ENCODE peak calls at places on chromosomes 4 and X, in five cellular contexts. One of them, this sample, is unnamed.

GRCh38 chr4:81471361-81472248 is at the start of gene RASGEF1B:
- DNase-seq in iPS DF 6.9: no peak
- DNase-seq in fibroblast of lung: peak; percentile 70
- DNase-seq in colonic mucosa: peak; percentile 92
- DNase-seq in CD8-positive, alpha-beta memory T cell: peak; percentile 91
- DNase-seq in this sample: peak; percentile 64

GRCh38 chr4:20318899-20319291 is 67.2 kb downstream of the SLIT2 start:
- DNase-seq in iPS DF 6.9: no peak
- DNase-seq in fibroblast of lung: no peak
- DNase-seq in colonic mucosa: no peak
- DNase-seq in CD8-positive, alpha-beta memory T cell: no peak
- DNase-seq in this sample: no peak

GRCh38 chr4:25723409-25723808 is 67.8 kb downstream of the SLC34A2 start:
- DNase-seq in iPS DF 6.9: no peak
- DNase-seq in fibroblast of lung: peak; percentile 11
- DNase-seq in colonic mucosa: no peak
- DNase-seq in CD8-positive, alpha-beta memory T cell: no peak
- DNase-seq in this sample: no peak

GRCh38 chrX:119145241-119145653 is 17.6 kb upstream of the KIAA1210 start:
- DNase-seq in iPS DF 6.9: peak; percentile 0
- DNase-seq in fibroblast of lung: no peak
- DNase-seq in colonic mucosa: peak; percentile 24
- DNase-seq in CD8-positive, alpha-beta memory T cell: no peak
- DNase-seq in this sample: no peak

GRCh38 chr4:10816571-10816970 is 132.0 kb upstream of the CLNK start:
- DNase-seq in iPS DF 6.9: no peak
- DNase-seq in fibroblast of lung: no peak
- DNase-seq in colonic mucosa: no peak
- DNase-seq in CD8-positive, alpha-beta memory T cell: no peak
- DNase-seq in this sample: no peak

GRCh38 chrX:71814123-71814912 is 51.2 kb downstream of the CXorf49B start:
- DNase-seq in iPS DF 6.9: no peak
- DNase-seq in fibroblast of lung: no peak
- DNase-seq in colonic mucosa: no peak
- DNase-seq in CD8-positive, alpha-beta memory T cell: no peak
- DNase-seq in this sample: no peak

GRCh38 chr4:11605597-11605996 is 176.9 kb upstream of the HS3ST1 start:
- DNase-seq in iPS DF 6.9: no peak
- DNase-seq in fibroblast of lung: no peak
- DNase-seq in colonic mucosa: no peak
- DNase-seq in CD8-positive, alpha-beta memory T cell: no peak
- DNase-seq in this sample: no peak

GRCh38 chr4:23001478-23001877 is 308.7 kb downstream of the GBA3 start:
- DNase-seq in iPS DF 6.9: no peak
- DNase-seq in fibroblast of lung: peak; percentile 25
- DNase-seq in colonic mucosa: no peak
- DNase-seq in CD8-positive, alpha-beta memory T cell: no peak
- DNase-seq in this sample: no peak

GRCh38 chr4:6360385-6360784 is 90.7 kb downstream of the WFS1 start:
- DNase-seq in iPS DF 6.9: no peak
- DNase-seq in fibroblast of lung: peak; percentile 6
- DNase-seq in colonic mucosa: no peak
- DNase-seq in CD8-positive, alpha-beta memory T cell: no peak
- DNase-seq in this sample: no peak

GRCh38 chrX:3143043-3143799 is 102.0 kb downstream of the ARSF start:
- DNase-seq in iPS DF 6.9: no peak
- DNase-seq in fibroblast of lung: no peak
- DNase-seq in colonic mucosa: no peak
- DNase-seq in CD8-positive, alpha-beta memory T cell: no peak
- DNase-seq in this sample: no peak

GRCh38 chrX:2176274-2176673 is 324.5 kb downstream of the DHRSX start:
- DNase-seq in iPS DF 6.9: no peak
- DNase-seq in fibroblast of lung: no peak
- DNase-seq in colonic mucosa: no peak
- DNase-seq in CD8-positive, alpha-beta memory T cell: no peak
- DNase-seq in this sample: no peak

GRCh38 chr4:109408711-109409110 is 24.9 kb upstream of the SEC24B start:
- DNase-seq in iPS DF 6.9: no peak
- DNase-seq in fibroblast of lung: peak; percentile 6
- DNase-seq in colonic mucosa: no peak
- DNase-seq in CD8-positive, alpha-beta memory T cell: no peak
- DNase-seq in this sample: no peak

GRCh38 chrX:39361736-39362135 is 560.5 kb downstream of the MID1IP1 start:
- DNase-seq in iPS DF 6.9: no peak
- DNase-seq in fibroblast of lung: no peak
- DNase-seq in colonic mucosa: no peak
- DNase-seq in CD8-positive, alpha-beta memory T cell: no peak
- DNase-seq in this sample: no peak

GRCh38 chr4:87209696-87210095 is 10.7 kb downstream of the KLHL8 start:
- DNase-seq in iPS DF 6.9: no peak
- DNase-seq in fibroblast of lung: no peak
- DNase-seq in colonic mucosa: no peak
- DNase-seq in CD8-positive, alpha-beta memory T cell: no peak
- DNase-seq in this sample: no peak

GRCh38 chrX:71910526-71911022 is at the start of gene NHSL2:
- DNase-seq in iPS DF 6.9: no peak
- DNase-seq in fibroblast of lung: peak; percentile 56
- DNase-seq in colonic mucosa: no peak
- DNase-seq in CD8-positive, alpha-beta memory T cell: no peak
- DNase-seq in this sample: no peak

GRCh38 chr4:2116687-2117400 is 57.7 kb downstream of the NAT8L start:
- DNase-seq in iPS DF 6.9: no peak
- DNase-seq in fibroblast of lung: no peak
- DNase-seq in colonic mucosa: no peak
- DNase-seq in CD8-positive, alpha-beta memory T cell: no peak
- DNase-seq in this sample: no peak

GRCh38 chr4:8577972-8578371 is 2.2 kb upstream of the GPR78 start:
- DNase-seq in iPS DF 6.9: no peak
- DNase-seq in fibroblast of lung: no peak
- DNase-seq in colonic mucosa: no peak
- DNase-seq in CD8-positive, alpha-beta memory T cell: no peak
- DNase-seq in this sample: no peak

GRCh38 chr4:140219567-140219966 is 65.6 kb upstream of the MAML3 start:
- DNase-seq in iPS DF 6.9: no peak
- DNase-seq in fibroblast of lung: no peak
- DNase-seq in colonic mucosa: no peak
- DNase-seq in CD8-positive, alpha-beta memory T cell: no peak
- DNase-seq in this sample: no peak

GRCh38 chrX:10884246-10884645 is 226.9 kb upstream of the HCCS start:
- DNase-seq in iPS DF 6.9: no peak
- DNase-seq in fibroblast of lung: no peak
- DNase-seq in colonic mucosa: no peak
- DNase-seq in CD8-positive, alpha-beta memory T cell: no peak
- DNase-seq in this sample: no peak

GRCh38 chr4:43132010-43132582 is 239.6 kb downstream of the GRXCR1 start:
- DNase-seq in iPS DF 6.9: no peak
- DNase-seq in fibroblast of lung: peak; percentile 65
- DNase-seq in colonic mucosa: peak; percentile 35
- DNase-seq in CD8-positive, alpha-beta memory T cell: peak; percentile 7
- DNase-seq in this sample: no peak

GRCh38 chr4:157223446-157223845 is 2.9 kb downstream of the GRIA2 start:
- DNase-seq in iPS DF 6.9: no peak
- DNase-seq in fibroblast of lung: no peak
- DNase-seq in colonic mucosa: no peak
- DNase-seq in CD8-positive, alpha-beta memory T cell: no peak
- DNase-seq in this sample: no peak

GRCh38 chr4:174563399-174563798 is 41.1 kb upstream of the HPGD start:
- DNase-seq in iPS DF 6.9: no peak
- DNase-seq in fibroblast of lung: no peak
- DNase-seq in colonic mucosa: no peak
- DNase-seq in CD8-positive, alpha-beta memory T cell: no peak
- DNase-seq in this sample: no peak

DNA sequence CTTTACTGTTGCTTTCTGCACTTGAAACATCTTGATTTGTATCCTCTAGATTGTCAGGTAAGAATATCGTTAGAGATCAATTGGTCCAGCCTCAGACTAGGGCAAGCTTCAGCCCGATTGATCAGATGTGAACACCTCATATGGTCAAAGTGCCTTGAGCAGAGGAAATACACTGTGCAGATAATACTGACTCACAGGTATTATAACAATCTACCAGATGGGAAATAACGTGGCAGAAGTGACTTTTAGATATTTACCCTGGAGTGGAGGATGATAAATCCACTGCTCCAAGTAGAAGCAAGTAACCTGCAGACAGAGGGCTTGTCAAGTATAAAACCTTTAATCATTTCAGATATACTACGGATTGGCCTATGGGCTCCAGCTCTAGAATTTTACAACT is 17.9 kb downstream of the VEGFC start:
- DNase-seq in iPS DF 6.9: no peak
- DNase-seq in fibroblast of lung: peak; percentile 53
- DNase-seq in colonic mucosa: no peak
- DNase-seq in CD8-positive, alpha-beta memory T cell: no peak
- DNase-seq in this sample: no peak
- H3K27me3 ChIP-seq in iPS DF 6.9: no peaks in the 10 kb centered on the region
- H3K27me3 ChIP-seq in fibroblast of lung: no peaks in the 10 kb centered on the region
- H3K27me3 ChIP-seq in colonic mucosa: no peaks in the 10 kb centered on the region
- H3K27me3 ChIP-seq in CD8-positive, alpha-beta memory T cell: no peaks in the 10 kb centered on the region
- H3K27me3 ChIP-seq in this sample: no peaks in the 10 kb centered on the region

DNA sequence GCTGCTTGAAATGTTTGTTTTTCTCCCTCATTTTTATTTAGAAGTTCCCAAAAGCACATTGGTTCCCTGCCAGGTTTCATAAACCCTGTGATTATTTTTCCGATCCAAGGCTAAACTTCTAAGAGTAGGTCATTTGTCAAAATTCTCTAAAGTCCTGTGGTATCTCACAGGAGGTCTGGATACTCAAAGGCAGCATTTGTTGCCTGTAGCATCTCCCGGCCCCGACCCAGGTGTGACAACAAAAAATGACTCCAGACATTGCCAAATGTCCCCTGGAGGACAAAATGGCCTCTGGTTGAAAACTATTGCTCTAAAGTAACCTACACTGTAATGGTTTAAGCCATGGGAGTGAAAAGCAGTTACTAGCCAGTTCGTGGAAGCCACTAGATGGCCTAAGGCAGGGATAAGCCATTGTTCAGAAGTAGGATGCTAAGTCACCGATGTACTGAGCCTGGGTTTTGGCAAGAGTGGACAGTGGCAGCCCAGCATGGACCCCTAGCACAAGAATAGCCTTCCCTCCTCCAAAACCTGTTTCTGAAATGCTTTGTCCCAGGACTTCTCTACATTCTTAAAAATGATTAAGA is 256.1 kb downstream of the THOC2 start:
- DNase-seq in iPS DF 6.9: no peak
- DNase-seq in fibroblast of lung: peak; percentile 3
- DNase-seq in colonic mucosa: no peak
- DNase-seq in CD8-positive, alpha-beta memory T cell: no peak
- DNase-seq in this sample: no peak
- H3K27me3 ChIP-seq in iPS DF 6.9: no peaks in the 10 kb centered on the region
- H3K27me3 ChIP-seq in fibroblast of lung: no peaks in the 10 kb centered on the region
- H3K27me3 ChIP-seq in colonic mucosa: no peaks in the 10 kb centered on the region
- H3K27me3 ChIP-seq in CD8-positive, alpha-beta memory T cell: no peaks in the 10 kb centered on the region
- H3K27me3 ChIP-seq in this sample: no peaks in the 10 kb centered on the region

DNA sequence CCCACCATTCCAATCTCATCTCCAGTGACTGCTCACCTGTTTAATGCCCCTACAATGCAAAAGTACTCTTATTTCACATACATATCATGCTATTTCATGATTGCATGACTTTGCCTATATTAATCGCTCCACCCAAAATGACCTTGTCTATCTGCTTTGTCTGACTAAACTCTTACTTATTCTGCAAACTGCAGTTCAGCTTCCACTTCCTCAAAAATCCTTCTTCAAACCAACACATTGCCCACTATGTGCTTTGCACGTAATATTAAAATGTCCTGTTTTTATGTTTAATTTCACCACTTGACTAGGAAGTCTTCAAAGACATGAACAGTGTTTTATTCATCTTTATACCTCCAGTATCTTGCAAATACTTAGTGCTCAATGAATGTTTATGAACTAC is 229.6 kb downstream of the OPHN1 start:
- DNase-seq in iPS DF 6.9: no peak
- DNase-seq in fibroblast of lung: no peak
- DNase-seq in colonic mucosa: no peak
- DNase-seq in CD8-positive, alpha-beta memory T cell: no peak
- DNase-seq in this sample: no peak
- H3K27me3 ChIP-seq in iPS DF 6.9: no peaks in the 10 kb centered on the region
- H3K27me3 ChIP-seq in fibroblast of lung: no peaks in the 10 kb centered on the region
- H3K27me3 ChIP-seq in colonic mucosa: no peaks in the 10 kb centered on the region
- H3K27me3 ChIP-seq in CD8-positive, alpha-beta memory T cell: no peaks in the 10 kb centered on the region
- H3K27me3 ChIP-seq in this sample: no peaks in the 10 kb centered on the region

DNA sequence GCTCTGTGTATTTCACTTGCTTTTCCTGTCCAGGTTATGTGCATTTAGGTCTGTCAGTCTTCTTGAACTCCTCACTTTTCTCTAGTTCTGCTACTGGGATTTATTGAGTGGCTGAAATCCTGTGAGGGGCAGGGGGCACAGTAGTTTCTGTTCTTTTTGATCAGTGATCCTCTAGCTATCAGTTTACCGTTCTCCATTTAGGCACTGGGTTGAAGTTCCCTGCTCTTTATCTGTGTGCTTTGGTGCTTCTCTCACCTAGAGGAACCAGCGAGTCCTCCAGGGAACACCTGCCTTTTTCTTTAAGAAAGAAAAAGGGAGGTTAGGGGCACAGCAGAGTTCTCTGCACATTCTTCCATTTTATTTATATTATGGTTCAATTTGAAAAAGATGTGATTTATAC is 503.0 kb upstream of the AGA start:
- DNase-seq in iPS DF 6.9: no peak
- DNase-seq in fibroblast of lung: no peak
- DNase-seq in colonic mucosa: no peak
- DNase-seq in CD8-positive, alpha-beta memory T cell: no peak
- DNase-seq in this sample: no peak
- H3K27me3 ChIP-seq in iPS DF 6.9: no peaks in the 10 kb centered on the region
- H3K27me3 ChIP-seq in fibroblast of lung: no peaks in the 10 kb centered on the region
- H3K27me3 ChIP-seq in colonic mucosa: no peaks in the 10 kb centered on the region
- H3K27me3 ChIP-seq in CD8-positive, alpha-beta memory T cell: no peaks in the 10 kb centered on the region
- H3K27me3 ChIP-seq in this sample: no peaks in the 10 kb centered on the region

DNA sequence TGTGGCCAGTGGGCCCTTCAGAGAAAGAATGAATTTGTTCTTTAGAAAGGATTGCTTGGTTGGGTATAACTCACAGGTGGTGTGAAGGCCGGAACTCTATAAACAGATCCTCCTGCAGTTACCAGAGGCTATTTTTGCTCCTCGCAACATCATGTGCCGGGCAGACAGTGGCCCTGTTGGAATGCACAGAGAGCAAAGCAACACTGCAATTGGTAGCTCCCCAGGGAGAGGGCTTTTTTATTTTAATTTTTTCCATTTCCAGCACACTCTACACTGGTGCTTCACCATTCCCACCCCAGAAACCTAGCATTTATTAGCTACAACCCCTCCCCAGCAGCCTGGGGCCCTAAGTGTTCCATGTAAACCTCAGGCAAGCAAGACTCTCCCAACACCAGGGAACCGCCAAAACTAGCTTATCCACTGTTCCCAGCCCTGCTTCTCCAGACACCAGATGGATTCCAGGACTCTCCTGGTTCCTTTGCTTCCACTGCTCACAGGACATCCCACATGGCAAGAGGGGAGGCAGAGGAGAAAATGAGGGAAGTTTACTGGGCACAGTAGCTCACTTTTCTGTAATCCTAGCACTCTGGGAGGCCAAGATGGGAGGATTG is 75.1 kb upstream of the TMEM164 start:
- DNase-seq in iPS DF 6.9: no peak
- DNase-seq in fibroblast of lung: no peak
- DNase-seq in colonic mucosa: no peak
- DNase-seq in CD8-positive, alpha-beta memory T cell: no peak
- DNase-seq in this sample: no peak
- H3K27me3 ChIP-seq in iPS DF 6.9: no peaks in the 10 kb centered on the region
- H3K27me3 ChIP-seq in fibroblast of lung: no peaks in the 10 kb centered on the region
- H3K27me3 ChIP-seq in colonic mucosa: no peaks in the 10 kb centered on the region
- H3K27me3 ChIP-seq in CD8-positive, alpha-beta memory T cell: no peaks in the 10 kb centered on the region
- H3K27me3 ChIP-seq in this sample: no peaks in the 10 kb centered on the region

GRCh38 chr4:571838-572572 is 4.1 kb downstream of the TMEM271 start:
- DNase-seq in iPS DF 6.9: no peak
- DNase-seq in fibroblast of lung: no peak
- DNase-seq in colonic mucosa: no peak
- DNase-seq in CD8-positive, alpha-beta memory T cell: no peak
- DNase-seq in this sample: no peak
- H3K27me3 ChIP-seq in iPS DF 6.9: peaks cover 23% of the 10 kb centered on the region
- H3K27me3 ChIP-seq in fibroblast of lung: peaks cover 9% of the 10 kb centered on the region
- H3K27me3 ChIP-seq in colonic mucosa: peaks cover 18% of the 10 kb centered on the region
- H3K27me3 ChIP-seq in CD8-positive, alpha-beta memory T cell: no peaks in the 10 kb centered on the region
- H3K27me3 ChIP-seq in this sample: peaks cover 29% of the 10 kb centered on the region